ENCODE peak calls at places on chromosome 20, in four cellular contexts. Y, J, C and T are unnamed samples.

GRCh38 chr20:57417830-57418780 is 26.9 kb downstream of the RBM38 start:
- DNase-seq in Y (no peak), J (no peak), C (no peak), T (no peak)

GRCh38 chr20:53718142-53718481 is 124.5 kb upstream of the ZNF217 start:
- DNase-seq in Y (no peak), J (no peak), C (no peak), T (no peak)

GRCh38 chr20:58251348-58251978 is 23.0 kb upstream of the ANKRD60 start:
- DNase-seq in Y (no peak), J (no peak), C (no peak), T (no peak)

GRCh38 chr20:43988451-43988850 is 73.8 kb downstream of the TOX2 start:
- DNase-seq in Y (no peak), J (no peak), C (no peak), T (no peak)

GRCh38 chr20:64100566-64100888 is 6.8 kb downstream of the NPBWR2 start:
- DNase-seq in Y (no peak), J (no peak), C (no peak), T (no peak)

GRCh38 chr20:43658068-43658722 is 8.7 kb upstream of the MYBL2 start:
- DNase-seq in Y (peak), J (peak), C (no peak), T (no peak)

GRCh38 chr20:9202440-9203080 is 133.7 kb downstream of the PLCB4 start:
- DNase-seq in Y (peak), J (no peak), C (no peak), T (no peak)

GRCh38 chr20:55160022-55160421 is 684.6 kb downstream of the DOK5 start:
- DNase-seq in Y (peak), J (no peak), C (no peak), T (no peak)

GRCh38 chr20:54708229-54708628 is 232.8 kb downstream of the DOK5 start:
- DNase-seq in Y (no peak), J (no peak), C (no peak), T (no peak)

GRCh38 chr20:57880155-57880648 is 170.4 kb upstream of the PMEPA1 start:
- DNase-seq in Y (no peak), J (no peak), C (no peak), T (no peak)

GRCh38 chr20:24487648-24488047 is 18.2 kb downstream of the SYNDIG1 start:
- DNase-seq in Y (no peak), J (no peak), C (no peak), T (no peak)

GRCh38 chr20:12946789-12947188 is 62.0 kb upstream of the SPTLC3 start:
- DNase-seq in Y (no peak), J (no peak), C (no peak), T (no peak)

GRCh38 chr20:47704746-47705496 is 80.4 kb downstream of the SULF2 start:
- DNase-seq in Y (no peak), J (no peak), C (no peak), T (no peak)

GRCh38 chr20:46715292-46715756 is 5.9 kb downstream of the SLC2A10 start:
- DNase-seq in Y (peak), J (no peak), C (no peak), T (no peak)

GRCh38 chr20:22241609-22242008 is 342.8 kb downstream of the FOXA2 start:
- DNase-seq in Y (no peak), J (no peak), C (no peak), T (no peak)

GRCh38 chr20:17498641-17499040 is 32.5 kb downstream of the BFSP1 start:
- DNase-seq in Y (no peak), J (no peak), C (no peak), T (no peak)

GRCh38 chr20:35344354-35344837 is 52.2 kb upstream of the FAM83C start:
- DNase-seq in Y (peak), J (no peak), C (no peak), T (no peak)

GRCh38 chr20:22438926-22439325 is 145.4 kb downstream of the FOXA2 start:
- DNase-seq in Y (peak), J (no peak), C (no peak), T (no peak)

GRCh38 chr20:34709836-34710567 is 5.9 kb downstream of the TP53INP2 start:
- DNase-seq in Y (peak), J (no peak), C (no peak), T (peak)

GRCh38 chr20:43959920-43960227 is 45.2 kb downstream of the TOX2 start:
- DNase-seq in Y (no peak), J (no peak), C (no peak), T (no peak)

GRCh38 chr20:44109951-44110361 is 77.0 kb downstream of the JPH2 start:
- DNase-seq in Y (no peak), J (no peak), C (no peak), T (no peak)

GRCh38 chr20:32830437-32830836 is 10.7 kb downstream of the MAPRE1 start:
- DNase-seq in Y (no peak), J (no peak), C (no peak), T (no peak)

GRCh38 chr20:4324611-4325238 is 309.4 kb upstream of the RNF24 start:
- DNase-seq in Y (no peak), J (no peak), C (no peak), T (no peak)

GRCh38 chr20:3041818-3042504 is 1.5 kb upstream of the GNRH2 start:
- DNase-seq in Y (no peak), J (no peak), C (no peak), T (no peak)

GRCh38 chr20:52410182-52410647 is 218.6 kb upstream of the ZFP64 start:
- DNase-seq in Y (peak), J (no peak), C (peak), T (no peak)

GRCh38 chr20:58184984-58185383 is 43.5 kb downstream of the ANKRD60 start:
- DNase-seq in Y (no peak), J (no peak), C (no peak), T (no peak)

GRCh38 chr20:36405255-36405654 is 99.1 kb downstream of the DLGAP4 start:
- DNase-seq in Y (no peak), J (no peak), C (no peak), T (no peak)

GRCh38 chr20:36823126-36823525 is 49.6 kb upstream of the DSN1 start:
- DNase-seq in Y (no peak), J (no peak), C (no peak), T (no peak)

GRCh38 chr20:63652192-63652980 is 838 bp downstream of the STMN3 start:
- DNase-seq in Y (no peak), J (no peak), C (no peak), T (no peak)

GRCh38 chr20:61661583-61661982 is 404.1 kb downstream of the TAF4 start:
- DNase-seq in Y (no peak), J (no peak), C (no peak), T (no peak)

GRCh38 chr20:50554694-50555579 is 44.8 kb downstream of the PTPN1 start:
- DNase-seq in Y (no peak), J (no peak), C (no peak), T (no peak)

GRCh38 chr20:24032412-24032898 is 43.9 kb upstream of the GGTLC1 start:
- DNase-seq in Y (no peak), J (no peak), C (no peak), T (peak)

GRCh38 chr20:37727957-37728634 is 34.3 kb downstream of the CTNNBL1 start:
- DNase-seq in Y (no peak), J (no peak), C (no peak), T (no peak)

GRCh38 chr20:51382986-51383821 is 159.3 kb downstream of the NFATC2 start:
- DNase-seq in Y (no peak), J (no peak), C (no peak), T (no peak)

GRCh38 chr20:45433316-45433715 is 17.4 kb downstream of the PIGT start:
- DNase-seq in Y (peak), J (peak), C (no peak), T (no peak)